ENCODE peak calls at places on chromosomes 11 and 22, in six cellular contexts. One of them, this sample, is unnamed.

GRCh38 chr11:3995949-3996554 is 98.5 kb upstream of the RRM1 start:
- DNase-seq in fibroblast of villous mesenchyme: peak
- DNase-seq in fibroblast of mammary gland: peak
- DNase-seq in colonic mucosa: no peak
- DNase-seq in OCI-LY7: no peak
- DNase-seq in AG04450: no peak
- DNase-seq in this sample: peak

GRCh38 chr11:71459767-71460320 is 6.8 kb downstream of the NADSYN1 start:
- DNase-seq in fibroblast of villous mesenchyme: no peak
- DNase-seq in fibroblast of mammary gland: no peak
- DNase-seq in colonic mucosa: no peak
- DNase-seq in OCI-LY7: no peak
- DNase-seq in AG04450: no peak
- DNase-seq in this sample: no peak

GRCh38 chr11:119166368-119167076 is 2.0 kb upstream of the NLRX1 start:
- DNase-seq in fibroblast of villous mesenchyme: peak
- DNase-seq in fibroblast of mammary gland: peak
- DNase-seq in colonic mucosa: no peak
- DNase-seq in OCI-LY7: no peak
- DNase-seq in AG04450: no peak
- DNase-seq in this sample: peak

GRCh38 chr11:14612624-14613023 is 31.0 kb upstream of the PDE3B start:
- DNase-seq in fibroblast of villous mesenchyme: no peak
- DNase-seq in fibroblast of mammary gland: no peak
- DNase-seq in colonic mucosa: no peak
- DNase-seq in OCI-LY7: no peak
- DNase-seq in AG04450: no peak
- DNase-seq in this sample: no peak

GRCh38 chr11:87832216-87832615 is 343.0 kb downstream of the RAB38 start:
- DNase-seq in fibroblast of villous mesenchyme: no peak
- DNase-seq in fibroblast of mammary gland: no peak
- DNase-seq in colonic mucosa: no peak
- DNase-seq in OCI-LY7: no peak
- DNase-seq in AG04450: no peak
- DNase-seq in this sample: no peak

GRCh38 chr11:84097186-84097585 is 811.0 kb upstream of the CCDC90B start:
- DNase-seq in fibroblast of villous mesenchyme: no peak
- DNase-seq in fibroblast of mammary gland: no peak
- DNase-seq in colonic mucosa: no peak
- DNase-seq in OCI-LY7: no peak
- DNase-seq in AG04450: no peak
- DNase-seq in this sample: no peak

GRCh38 chr11:57315491-57315890 is 9.3 kb downstream of the TNKS1BP1 start:
- DNase-seq in fibroblast of villous mesenchyme: peak
- DNase-seq in fibroblast of mammary gland: peak
- DNase-seq in colonic mucosa: no peak
- DNase-seq in OCI-LY7: no peak
- DNase-seq in AG04450: no peak
- DNase-seq in this sample: peak

GRCh38 chr11:706957-707816 is 1.2 kb downstream of the EPS8L2 start:
- DNase-seq in fibroblast of villous mesenchyme: peak
- DNase-seq in fibroblast of mammary gland: no peak
- DNase-seq in colonic mucosa: peak
- DNase-seq in OCI-LY7: no peak
- DNase-seq in AG04450: no peak
- DNase-seq in this sample: peak

DNA sequence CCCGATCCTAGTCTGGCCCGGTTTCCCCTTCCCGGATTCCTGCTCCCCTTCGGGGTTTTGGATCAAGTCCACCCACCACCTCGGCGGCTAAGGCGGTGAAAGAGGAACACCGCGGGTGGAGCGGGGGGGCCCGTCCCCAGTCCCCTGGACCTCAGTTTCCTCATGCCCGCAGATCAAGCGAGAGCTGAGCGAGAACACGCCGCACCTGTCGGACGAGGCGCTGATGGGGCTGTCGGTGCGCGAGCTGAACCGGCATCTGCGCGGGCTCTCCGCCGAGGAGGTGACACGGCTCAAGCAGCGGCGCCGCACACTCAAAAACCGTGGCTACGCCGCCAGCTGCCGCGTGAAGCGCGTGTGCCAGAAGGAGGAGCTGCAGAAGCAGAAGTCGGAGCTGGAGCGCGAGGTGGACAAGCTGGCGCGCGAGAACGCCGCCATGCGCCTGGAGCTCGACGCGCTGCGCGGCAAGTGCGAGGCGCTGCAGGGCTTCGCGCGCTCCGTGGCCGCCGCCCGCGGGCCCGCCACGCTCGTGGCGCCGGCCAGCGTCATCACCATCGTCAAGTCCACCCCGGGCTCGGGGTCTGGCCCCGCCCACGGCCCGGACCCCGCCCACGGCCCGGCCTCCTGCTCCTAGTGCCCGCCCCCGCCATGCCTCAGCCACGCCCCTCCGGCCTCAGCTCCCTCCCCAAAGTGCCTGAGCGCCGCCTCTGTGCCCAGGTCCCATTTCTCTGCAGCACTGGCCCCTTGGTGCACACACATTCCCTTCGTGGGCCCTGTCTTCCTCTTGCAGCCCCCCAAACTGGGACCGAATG is 12.7 kb downstream of the MAFF start:
- DNase-seq in fibroblast of villous mesenchyme: peak
- DNase-seq in fibroblast of mammary gland: no peak
- DNase-seq in colonic mucosa: peak
- DNase-seq in OCI-LY7: peak
- DNase-seq in AG04450: no peak
- DNase-seq in this sample: peak
- H3K4me3 ChIP-seq in fibroblast of villous mesenchyme: peak
- H3K4me3 ChIP-seq in fibroblast of mammary gland: no peak
- H3K4me3 ChIP-seq in colonic mucosa: peak
- H3K4me3 ChIP-seq in OCI-LY7: peak
- H3K4me3 ChIP-seq in AG04450: peak
- H3K4me3 ChIP-seq in this sample: no peak

GRCh38 chr11:62242021-62242420 is at the start of gene SCGB1D2:
- DNase-seq in fibroblast of villous mesenchyme: no peak
- DNase-seq in fibroblast of mammary gland: no peak
- DNase-seq in colonic mucosa: no peak
- DNase-seq in OCI-LY7: no peak
- DNase-seq in AG04450: no peak
- DNase-seq in this sample: no peak

GRCh38 chr11:62241095-62241494 is 944 bp upstream of the SCGB1D2 start:
- DNase-seq in fibroblast of villous mesenchyme: no peak
- DNase-seq in fibroblast of mammary gland: no peak
- DNase-seq in colonic mucosa: no peak
- DNase-seq in OCI-LY7: no peak
- DNase-seq in AG04450: no peak
- DNase-seq in this sample: no peak

DNA sequence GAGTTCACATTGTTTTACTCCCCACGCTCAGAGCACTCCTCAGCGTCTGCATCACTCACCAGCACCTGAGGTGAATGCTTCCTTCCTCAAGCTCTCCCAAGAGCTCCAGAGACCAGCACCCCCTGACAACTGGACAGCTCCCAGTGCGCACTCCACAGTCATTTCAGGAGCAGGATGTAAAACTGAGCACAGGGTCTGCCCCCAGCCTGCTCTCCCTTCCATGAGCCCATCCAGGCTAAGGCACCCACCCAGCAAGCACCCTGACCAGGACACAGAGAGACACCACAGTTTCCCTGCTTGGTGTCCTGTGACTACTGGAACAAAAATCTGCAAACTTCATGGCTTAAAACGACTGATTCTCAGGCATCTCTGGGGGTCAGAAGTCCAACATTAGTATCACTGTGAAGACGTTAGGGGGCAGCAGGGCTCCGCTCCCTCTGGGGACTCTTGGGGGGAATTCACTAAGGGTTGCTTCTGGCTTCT is 3.3 kb downstream of the SCGB1D2 start:
- DNase-seq in fibroblast of villous mesenchyme: peak
- DNase-seq in fibroblast of mammary gland: peak
- DNase-seq in colonic mucosa: peak
- DNase-seq in OCI-LY7: peak
- DNase-seq in AG04450: no peak
- DNase-seq in this sample: peak
- TF ChIP-seq CTCF in fibroblast of villous mesenchyme: peak
- TF ChIP-seq CTCF in fibroblast of mammary gland: peak
- TF ChIP-seq CTCF in colonic mucosa: no peak
- TF ChIP-seq CTCF in OCI-LY7: peak
- TF ChIP-seq CTCF in AG04450: peak
- TF ChIP-seq CTCF in this sample: peak

GRCh38 chr22:44475706-44476105 is 22.3 kb downstream of the RTL6 start:
- DNase-seq in fibroblast of villous mesenchyme: no peak
- DNase-seq in fibroblast of mammary gland: no peak
- DNase-seq in colonic mucosa: no peak
- DNase-seq in OCI-LY7: no peak
- DNase-seq in AG04450: no peak
- DNase-seq in this sample: no peak

GRCh38 chr22:44483878-44484277 is 14.2 kb downstream of the RTL6 start:
- DNase-seq in fibroblast of villous mesenchyme: no peak
- DNase-seq in fibroblast of mammary gland: no peak
- DNase-seq in colonic mucosa: no peak
- DNase-seq in OCI-LY7: no peak
- DNase-seq in AG04450: no peak
- DNase-seq in this sample: no peak

GRCh38 chr22:44484618-44485017 is 13.4 kb downstream of the RTL6 start:
- DNase-seq in fibroblast of villous mesenchyme: no peak
- DNase-seq in fibroblast of mammary gland: no peak
- DNase-seq in colonic mucosa: no peak
- DNase-seq in OCI-LY7: no peak
- DNase-seq in AG04450: no peak
- DNase-seq in this sample: no peak

GRCh38 chr22:44485494-44485893 is 12.5 kb downstream of the RTL6 start:
- DNase-seq in fibroblast of villous mesenchyme: no peak
- DNase-seq in fibroblast of mammary gland: no peak
- DNase-seq in colonic mucosa: no peak
- DNase-seq in OCI-LY7: no peak
- DNase-seq in AG04450: no peak
- DNase-seq in this sample: no peak

DNA sequence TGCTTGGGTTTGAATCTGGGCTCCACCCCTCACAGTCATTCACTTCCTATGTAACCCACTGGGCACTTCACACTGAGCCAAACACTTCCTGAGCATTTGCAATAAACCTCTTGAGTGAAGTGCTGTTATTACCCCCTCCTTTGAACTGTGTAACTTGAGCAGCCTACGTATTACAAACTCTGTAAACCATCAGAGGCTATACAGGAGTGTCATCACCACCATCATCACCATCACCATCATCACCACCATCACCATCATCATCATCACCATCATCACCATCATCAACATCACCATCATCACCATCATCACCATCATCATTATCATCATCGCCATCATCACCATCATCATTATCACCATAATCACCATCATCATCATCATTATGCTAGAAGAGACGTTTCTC is 18.4 kb downstream of the RTL6 start:
- DNase-seq in fibroblast of villous mesenchyme: no peak
- DNase-seq in fibroblast of mammary gland: no peak
- DNase-seq in colonic mucosa: no peak
- DNase-seq in OCI-LY7: no peak
- DNase-seq in AG04450: no peak
- DNase-seq in this sample: no peak
- H3K4me3 ChIP-seq in fibroblast of villous mesenchyme: no peak
- H3K4me3 ChIP-seq in fibroblast of mammary gland: no peak
- H3K4me3 ChIP-seq in colonic mucosa: no peak
- H3K4me3 ChIP-seq in OCI-LY7: no peak
- H3K4me3 ChIP-seq in AG04450: no peak
- H3K4me3 ChIP-seq in this sample: no peak

GRCh38 chr11:43924112-43924855 is 18.2 kb upstream of the C11orf96 start:
- DNase-seq in fibroblast of villous mesenchyme: no peak
- DNase-seq in fibroblast of mammary gland: no peak
- DNase-seq in colonic mucosa: no peak
- DNase-seq in OCI-LY7: no peak
- DNase-seq in AG04450: no peak
- DNase-seq in this sample: no peak
- TF ChIP-seq CTCF in fibroblast of villous mesenchyme: no peak
- TF ChIP-seq CTCF in fibroblast of mammary gland: no peak
- TF ChIP-seq CTCF in colonic mucosa: no peak
- TF ChIP-seq CTCF in OCI-LY7: no peak
- TF ChIP-seq CTCF in AG04450: peak
- TF ChIP-seq CTCF in this sample: peak

GRCh38 chr22:27798526-27799333 is 2.8 kb downstream of the MN1 start:
- DNase-seq in fibroblast of villous mesenchyme: no peak
- DNase-seq in fibroblast of mammary gland: no peak
- DNase-seq in colonic mucosa: no peak
- DNase-seq in OCI-LY7: no peak
- DNase-seq in AG04450: no peak
- DNase-seq in this sample: peak

GRCh38 chr22:27801616-27802388 is at the start of gene MN1:
- DNase-seq in fibroblast of villous mesenchyme: peak
- DNase-seq in fibroblast of mammary gland: peak
- DNase-seq in colonic mucosa: peak
- DNase-seq in OCI-LY7: no peak
- DNase-seq in AG04450: no peak
- DNase-seq in this sample: peak

GRCh38 chr22:27801197-27801615 is 350 bp downstream of the MN1 start:
- DNase-seq in fibroblast of villous mesenchyme: peak
- DNase-seq in fibroblast of mammary gland: peak
- DNase-seq in colonic mucosa: no peak
- DNase-seq in OCI-LY7: no peak
- DNase-seq in AG04450: no peak
- DNase-seq in this sample: peak

GRCh38 chr22:27799334-27800249 is 2.0 kb downstream of the MN1 start:
- DNase-seq in fibroblast of villous mesenchyme: peak
- DNase-seq in fibroblast of mammary gland: no peak
- DNase-seq in colonic mucosa: no peak
- DNase-seq in OCI-LY7: no peak
- DNase-seq in AG04450: no peak
- DNase-seq in this sample: peak

DNA sequence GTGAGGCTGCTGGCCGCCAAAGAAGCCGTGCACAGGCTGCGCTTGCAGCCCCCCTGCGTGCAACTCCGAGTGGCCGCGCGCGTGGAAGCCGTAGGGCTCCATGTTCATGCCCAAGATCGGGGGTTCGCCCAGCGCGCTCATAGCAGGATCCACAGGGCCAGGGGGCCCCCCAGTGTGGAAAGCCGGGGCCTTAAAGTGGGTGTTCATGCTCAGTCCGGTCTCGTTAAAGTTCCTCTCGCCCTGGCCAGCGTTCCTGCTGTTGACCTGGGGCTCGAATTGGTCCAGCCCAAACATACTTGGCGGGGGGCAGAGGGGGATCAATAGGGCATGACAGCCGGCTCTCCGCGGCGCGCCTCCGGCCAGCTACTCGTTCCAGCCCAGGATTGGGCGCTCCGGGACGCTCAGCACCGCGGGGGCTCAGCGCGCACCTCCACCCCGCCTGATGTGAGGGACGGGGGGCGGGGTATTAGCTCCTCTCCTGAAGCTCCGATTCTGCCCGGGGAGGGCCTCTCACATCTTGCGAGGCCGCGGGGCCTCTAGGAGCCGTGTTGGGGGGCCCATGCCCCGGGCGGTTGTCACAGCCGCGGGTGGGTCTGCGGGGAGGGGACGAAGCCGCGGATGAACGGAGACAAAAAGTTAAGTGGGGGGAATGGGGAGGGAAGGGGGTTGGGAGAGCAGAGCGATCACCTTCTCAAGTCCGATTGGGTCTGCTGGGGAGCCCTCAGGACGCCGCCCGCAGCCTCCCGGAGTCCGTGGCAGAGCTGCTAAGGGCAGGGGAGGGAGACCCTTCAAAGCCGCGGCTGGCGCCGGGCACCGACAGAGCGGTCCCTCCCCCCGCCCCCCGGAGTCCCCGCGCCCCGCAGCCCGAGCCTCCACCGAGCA is 1.1 kb downstream of the MN1 start:
- DNase-seq in fibroblast of villous mesenchyme: no peak
- DNase-seq in fibroblast of mammary gland: no peak
- DNase-seq in colonic mucosa: no peak
- DNase-seq in OCI-LY7: no peak
- DNase-seq in AG04450: no peak
- DNase-seq in this sample: peak
- H3K4me3 ChIP-seq in fibroblast of villous mesenchyme: peak
- H3K4me3 ChIP-seq in fibroblast of mammary gland: peak
- H3K4me3 ChIP-seq in colonic mucosa: peak
- H3K4me3 ChIP-seq in OCI-LY7: no peak
- H3K4me3 ChIP-seq in AG04450: peak
- H3K4me3 ChIP-seq in this sample: peak

GRCh38 chr11:114942207-114942606 is 263.9 kb downstream of the NXPE2 start:
- DNase-seq in fibroblast of villous mesenchyme: no peak
- DNase-seq in fibroblast of mammary gland: no peak
- DNase-seq in colonic mucosa: no peak
- DNase-seq in OCI-LY7: no peak
- DNase-seq in AG04450: no peak
- DNase-seq in this sample: no peak
- TF ChIP-seq CTCF in fibroblast of villous mesenchyme: no peak
- TF ChIP-seq CTCF in fibroblast of mammary gland: no peak
- TF ChIP-seq CTCF in colonic mucosa: no peak
- TF ChIP-seq CTCF in OCI-LY7: no peak
- TF ChIP-seq CTCF in AG04450: peak
- TF ChIP-seq CTCF in this sample: no peak

This sample was measured in cardiac fibroblast.